ENCODE peak calls at places on chromosomes 11 and 22, in eight cellular contexts. A, W, R, P, V, G, O and D are unnamed samples.

GRCh38 chr11:110317516-110317932 is 21.1 kb upstream of the RDX start:
- DNase-seq in W (no peak), V (peak), A (no peak), P (no peak), O (no peak), R (no peak), G (no peak), D (no peak)

GRCh38 chr22:45082795-45083194 is 73.0 kb upstream of the PHF21B start:
- DNase-seq in A (no peak), V (no peak), O (no peak), G (no peak), P (peak), R (no peak), W (no peak), D (no peak)

GRCh38 chr22:49934891-49935557 is 16.6 kb downstream of the CRELD2 start:
- DNase-seq in V (peak), W (peak), A (peak), P (peak), R (peak), G (peak), O (peak), D (no peak)

GRCh38 chr11:20102393-20102792 is 57.9 kb downstream of the DBX1 start:
- DNase-seq in V (no peak), R (no peak), O (no peak), G (no peak), A (peak), P (no peak), W (no peak), D (no peak)

GRCh38 chr11:34970480-34970879 is 54.1 kb downstream of the PDHX start:
- DNase-seq in P (no peak), A (no peak), O (no peak), G (no peak), V (no peak), R (no peak), W (no peak), D (no peak)

GRCh38 chr22:32957093-32957835 is 100.9 kb downstream of the SYN3 start:
- DNase-seq in R (no peak), V (no peak), P (no peak), W (no peak), A (no peak), G (no peak), O (no peak), D (no peak)

GRCh38 chr22:30890689-30891442 is 77.7 kb downstream of the MORC2 start:
- DNase-seq in G (peak), W (peak), A (peak), V (peak), P (peak), R (peak), O (peak), D (peak)

GRCh38 chr11:134312807-134313206 is 19.0 kb upstream of the GLB1L2 start:
- DNase-seq in R (no peak), O (no peak), P (no peak), W (no peak), V (no peak), G (no peak), A (no peak), D (no peak)

GRCh38 chr22:49239264-49240015 is 588.2 kb downstream of the BRD1 start:
- DNase-seq in O (no peak), A (no peak), R (no peak), V (no peak), W (peak), G (no peak), P (no peak), D (no peak)

GRCh38 chr11:124681421-124681820 is 7.7 kb downstream of the SPA17 start:
- DNase-seq in W (no peak), G (no peak), R (no peak), P (no peak), O (no peak), A (no peak), V (no peak), D (no peak)

GRCh38 chr22:40560551-40560950 is 76.0 kb downstream of the MRTFA start:
- DNase-seq in G (no peak), P (peak), V (peak), A (no peak), O (no peak), W (no peak), R (no peak), D (no peak)

GRCh38 chr11:20467458-20468185 is 80.1 kb downstream of the PRMT3 start:
- DNase-seq in O (no peak), V (peak), G (no peak), A (no peak), P (no peak), W (no peak), R (no peak), D (no peak)

GRCh38 chr11:112584674-112585073 is 324.0 kb upstream of the PLET1 start:
- DNase-seq in O (no peak), R (no peak), V (no peak), W (no peak), A (no peak), P (peak), G (no peak), D (no peak)

GRCh38 chr11:129331871-129332274 is 43.8 kb upstream of the BARX2 start:
- DNase-seq in W (peak), A (peak), P (peak), R (peak), V (peak), O (peak), G (peak), D (peak)

GRCh38 chr11:61787928-61788491 is 4.4 kb downstream of the TMEM258 start:
- DNase-seq in A (no peak), O (no peak), R (no peak), G (no peak), V (peak), P (peak), W (no peak), D (peak)

GRCh38 chr22:20654343-20655208 is 119.3 kb upstream of the SERPIND1 start:
- DNase-seq in G (no peak), P (no peak), O (no peak), A (no peak), W (no peak), R (peak), V (no peak), D (no peak)

GRCh38 chr11:27471588-27472397 is 797 bp downstream of the LGR4 start:
- DNase-seq in W (peak), O (peak), R (peak), G (peak), P (peak), A (peak), V (no peak), D (no peak)

GRCh38 chr22:45548991-45549736 is 46.5 kb downstream of the FBLN1 start:
- DNase-seq in A (no peak), V (peak), G (no peak), W (peak), O (no peak), P (peak), R (no peak), D (peak)

GRCh38 chr11:48170176-48170839 is 46.3 kb upstream of the OR4B1 start:
- DNase-seq in A (no peak), G (no peak), O (no peak), V (peak), P (no peak), R (no peak), W (no peak), D (no peak)

GRCh38 chr11:78646564-78647185 is 72.0 kb upstream of the NARS2 start:
- DNase-seq in P (peak), W (no peak), R (peak), A (peak), G (no peak), O (peak), V (peak), D (peak)

GRCh38 chr11:95849087-95849825 is 59.0 kb downstream of the CEP57 start:
- DNase-seq in G (peak), P (peak), V (peak), A (peak), R (peak), W (peak), O (no peak), D (no peak)

GRCh38 chr11:10900686-10901415 is 43.0 kb upstream of the ZBED5 start:
- DNase-seq in A (no peak), O (no peak), R (no peak), W (no peak), V (peak), P (peak), G (no peak), D (no peak)

GRCh38 chr11:128613300-128613995 is 26.1 kb upstream of the ETS1 start:
- DNase-seq in A (no peak), W (no peak), R (no peak), G (no peak), O (no peak), P (no peak), V (no peak), D (no peak)

GRCh38 chr11:7573193-7573557 is 59.4 kb downstream of the PPFIBP2 start:
- DNase-seq in P (no peak), V (peak), R (no peak), W (no peak), O (no peak), A (no peak), G (no peak), D (no peak)

GRCh38 chr11:105155679-105156078 is 16.1 kb upstream of the CARD18 start:
- DNase-seq in P (no peak), R (no peak), O (no peak), A (no peak), W (no peak), G (no peak), V (no peak), D (no peak)

GRCh38 chr11:115005663-115006062 is 327.3 kb downstream of the NXPE2 start:
- DNase-seq in R (no peak), G (no peak), P (no peak), W (no peak), A (no peak), O (no peak), V (no peak), D (no peak)

GRCh38 chr11:43856988-43857387 is 23.6 kb upstream of the ALKBH3 start:
- DNase-seq in W (no peak), O (no peak), R (no peak), V (no peak), G (no peak), P (no peak), A (no peak), D (no peak)

GRCh38 chr11:94185387-94186084 is 56.9 kb downstream of the PANX1 start:
- DNase-seq in P (no peak), G (no peak), R (no peak), O (no peak), W (no peak), A (no peak), V (peak), D (no peak)

GRCh38 chr11:61065955-61066638 is 36.2 kb upstream of the CD5 start:
- DNase-seq in O (peak), P (no peak), V (no peak), G (no peak), W (no peak), R (no peak), A (no peak), D (no peak)

GRCh38 chr22:49365191-49365837 is 462.4 kb downstream of the BRD1 start:
- DNase-seq in W (no peak), G (no peak), P (no peak), V (no peak), R (no peak), O (no peak), A (no peak), D (no peak)

GRCh38 chr22:17990167-17990566 is 34.2 kb downstream of the MICAL3 start:
- DNase-seq in R (no peak), W (no peak), V (no peak), O (no peak), P (no peak), G (no peak), A (no peak), D (no peak)

GRCh38 chr11:72113170-72113808 is 794 bp upstream of the ANAPC15 start:
- DNase-seq in W (no peak), A (no peak), V (peak), P (peak), G (no peak), O (no peak), R (no peak), D (no peak)

GRCh38 chr22:38698407-38699094 is 2.2 kb downstream of the JOSD1 start:
- DNase-seq in A (no peak), R (no peak), G (no peak), W (no peak), P (no peak), V (no peak), O (no peak), D (no peak)

GRCh38 chr22:38699784-38700183 is 959 bp downstream of the JOSD1 start:
- DNase-seq in W (no peak), P (peak), A (no peak), V (peak), R (no peak), G (no peak), O (no peak), D (no peak)

GRCh38 chr22:38699143-38699542 is 1.6 kb downstream of the JOSD1 start:
- DNase-seq in P (no peak), O (no peak), W (no peak), G (no peak), A (no peak), V (no peak), R (no peak), D (no peak)

GRCh38 chr22:38700789-38701628 is at the start of gene JOSD1:
- DNase-seq in O (peak), V (peak), W (peak), P (peak), G (peak), A (peak), R (peak), D (peak)

GRCh38 chr22:38700271-38700788 is 413 bp downstream of the JOSD1 start:
- DNase-seq in V (no peak), O (peak), W (no peak), P (no peak), R (peak), A (no peak), G (peak), D (no peak)
- TF ChIP-seq POLR2A in V (no peak), O (no peak), W (no peak), P (no peak), R (no peak), A (no peak), G (no peak), D (peak)

GRCh38 chr11:216081-216974 is 8.8 kb downstream of the RIC8A start:
- DNase-seq in A (no peak), V (no peak), G (no peak), W (no peak), P (no peak), O (peak), R (no peak), D (no peak)
- TF ChIP-seq POLR2A in A (no peak), V (no peak), G (no peak), W (no peak), P (no peak), O (no peak), R (no peak), D (no peak)

GRCh38 chr22:36304429-36304828 is 51.5 kb downstream of the APOL1 start:
- DNase-seq in P (no peak), V (peak), R (no peak), O (no peak), G (no peak), A (no peak), W (no peak), D (no peak)
- TF ChIP-seq POLR2A in P (no peak), V (no peak), R (no peak), O (no peak), G (no peak), A (no peak), W (no peak), D (no peak)

GRCh38 chr22:42553475-42554361 is at the start of gene SERHL2:
- DNase-seq in O (peak), V (peak), A (peak), P (peak), R (peak), G (peak), W (peak), D (peak)
- TF ChIP-seq POLR2A in O (peak), V (no peak), A (peak), P (no peak), R (no peak), G (peak), W (peak), D (peak)